ENCODE peak calls at places on chromosomes 3 and 15, in five cellular contexts. One of them, this sample, is unnamed.
A peak's percentile ranks its signal among the peaks of the same experiment; 100 is the strongest.

GRCh38 chr3:147793841-147794240 is 384.7 kb downstream of the ZIC1 start:
- DNase-seq in tibial nerve: no peak
- DNase-seq in IMR-90: no peak
- DNase-seq in cardiac fibroblast: no peak
- DNase-seq in MM.1S: no peak
- DNase-seq in this sample: no peak

GRCh38 chr3:110459021-110459420 is 612.6 kb upstream of the NECTIN3 start:
- DNase-seq in tibial nerve: no peak
- DNase-seq in IMR-90: no peak
- DNase-seq in cardiac fibroblast: peak; percentile 42
- DNase-seq in MM.1S: no peak
- DNase-seq in this sample: no peak

GRCh38 chr3:141401584-141402475 is 33.5 kb downstream of the ZBTB38 start:
- DNase-seq in tibial nerve: no peak
- DNase-seq in IMR-90: no peak
- DNase-seq in cardiac fibroblast: peak; percentile 61
- DNase-seq in MM.1S: peak; percentile 44
- DNase-seq in this sample: peak; percentile 41

GRCh38 chr3:62911531-62911930 is 36.3 kb upstream of the CADPS start:
- DNase-seq in tibial nerve: no peak
- DNase-seq in IMR-90: no peak
- DNase-seq in cardiac fibroblast: no peak
- DNase-seq in MM.1S: no peak
- DNase-seq in this sample: no peak

GRCh38 chr15:36356511-36356910 is 222.9 kb upstream of the CDIN1 start:
- DNase-seq in tibial nerve: no peak
- DNase-seq in IMR-90: peak; percentile 32
- DNase-seq in cardiac fibroblast: no peak
- DNase-seq in MM.1S: no peak
- DNase-seq in this sample: peak; percentile 84

GRCh38 chr3:156987946-156988345 is 161.8 kb downstream of the LEKR1 start:
- DNase-seq in tibial nerve: no peak
- DNase-seq in IMR-90: no peak
- DNase-seq in cardiac fibroblast: no peak
- DNase-seq in MM.1S: no peak
- DNase-seq in this sample: no peak

GRCh38 chr15:49145651-49146609 is 9.5 kb downstream of the COPS2 start:
- DNase-seq in tibial nerve: no peak
- DNase-seq in IMR-90: peak; percentile 73
- DNase-seq in cardiac fibroblast: peak; percentile 79
- DNase-seq in MM.1S: peak; percentile 53
- DNase-seq in this sample: peak; percentile 68

GRCh38 chr15:84832446-84833040 is 15.4 kb downstream of the ALPK3 start:
- DNase-seq in tibial nerve: no peak
- DNase-seq in IMR-90: no peak
- DNase-seq in cardiac fibroblast: no peak
- DNase-seq in MM.1S: no peak
- DNase-seq in this sample: no peak

GRCh38 chr15:85592148-85592547 is 202.6 kb downstream of the KLHL25 start:
- DNase-seq in tibial nerve: no peak
- DNase-seq in IMR-90: peak; percentile 86
- DNase-seq in cardiac fibroblast: peak; percentile 89
- DNase-seq in MM.1S: no peak
- DNase-seq in this sample: peak; percentile 80

GRCh38 chr3:25313286-25313685 is 114.8 kb upstream of the RARB start:
- DNase-seq in tibial nerve: no peak
- DNase-seq in IMR-90: no peak
- DNase-seq in cardiac fibroblast: no peak
- DNase-seq in MM.1S: no peak
- DNase-seq in this sample: no peak

GRCh38 chr15:88900309-88900981 is 5.1 kb upstream of the HAPLN3 start:
- DNase-seq in tibial nerve: no peak
- DNase-seq in IMR-90: peak; percentile 58
- DNase-seq in cardiac fibroblast: no peak
- DNase-seq in MM.1S: no peak
- DNase-seq in this sample: peak; percentile 53

GRCh38 chr3:55409802-55410201 is 77.3 kb downstream of the WNT5A start:
- DNase-seq in tibial nerve: no peak
- DNase-seq in IMR-90: peak; percentile 55
- DNase-seq in cardiac fibroblast: no peak
- DNase-seq in MM.1S: no peak
- DNase-seq in this sample: no peak

GRCh38 chr15:75928680-75929608 is 25.3 kb downstream of the FBXO22 start:
- DNase-seq in tibial nerve: no peak
- DNase-seq in IMR-90: peak; percentile 35
- DNase-seq in cardiac fibroblast: peak; percentile 52
- DNase-seq in MM.1S: peak; percentile 74
- DNase-seq in this sample: peak; percentile 29

GRCh38 chr15:85750319-85750806 is 44.4 kb downstream of the KLHL25 start:
- DNase-seq in tibial nerve: peak; percentile 40
- DNase-seq in IMR-90: peak; percentile 8
- DNase-seq in cardiac fibroblast: peak; percentile 89
- DNase-seq in MM.1S: no peak
- DNase-seq in this sample: peak; percentile 64

GRCh38 chr15:66927326-66928077 is 137.9 kb upstream of the SMAD3 start:
- DNase-seq in tibial nerve: no peak
- DNase-seq in IMR-90: peak; percentile 51
- DNase-seq in cardiac fibroblast: peak; percentile 89
- DNase-seq in MM.1S: no peak
- DNase-seq in this sample: peak; percentile 62

GRCh38 chr3:42652611-42653302 is 740 bp upstream of the ZBTB47 start:
- DNase-seq in tibial nerve: peak; percentile 37
- DNase-seq in IMR-90: peak; percentile 78
- DNase-seq in cardiac fibroblast: peak; percentile 74
- DNase-seq in MM.1S: no peak
- DNase-seq in this sample: peak; percentile 69

GRCh38 chr3:33834117-33834495 is 35.7 kb downstream of the PDCD6IP start:
- DNase-seq in tibial nerve: no peak
- DNase-seq in IMR-90: no peak
- DNase-seq in cardiac fibroblast: no peak
- DNase-seq in MM.1S: no peak
- DNase-seq in this sample: no peak

GRCh38 chr15:96345560-96346389 is 15.3 kb downstream of the NR2F2 start:
- DNase-seq in tibial nerve: peak; percentile 87
- DNase-seq in IMR-90: peak; percentile 83
- DNase-seq in cardiac fibroblast: peak; percentile 87
- DNase-seq in MM.1S: peak; percentile 58
- DNase-seq in this sample: peak; percentile 89

GRCh38 chr3:129651316-129652202 is 45.1 kb upstream of the PLXND1 start:
- DNase-seq in tibial nerve: no peak
- DNase-seq in IMR-90: peak; percentile 78
- DNase-seq in cardiac fibroblast: peak; percentile 75
- DNase-seq in MM.1S: no peak
- DNase-seq in this sample: peak; percentile 82

GRCh38 chr3:194572131-194572789 is 61.0 kb downstream of the TMEM44 start:
- DNase-seq in tibial nerve: peak; percentile 58
- DNase-seq in IMR-90: peak; percentile 97
- DNase-seq in cardiac fibroblast: peak; percentile 97
- DNase-seq in MM.1S: no peak
- DNase-seq in this sample: peak; percentile 97

GRCh38 chr15:69595009-69595825 is 142.6 kb downstream of the RPLP1 start:
- DNase-seq in tibial nerve: peak; percentile 49
- DNase-seq in IMR-90: no peak
- DNase-seq in cardiac fibroblast: no peak
- DNase-seq in MM.1S: no peak
- DNase-seq in this sample: no peak

GRCh38 chr3:147359177-147360062 is 46.9 kb downstream of the ZIC4 start:
- DNase-seq in tibial nerve: no peak
- DNase-seq in IMR-90: no peak
- DNase-seq in cardiac fibroblast: no peak
- DNase-seq in MM.1S: no peak
- DNase-seq in this sample: no peak

GRCh38 chr15:86493884-86494283 is 414.2 kb downstream of the AGBL1 start:
- DNase-seq in tibial nerve: no peak
- DNase-seq in IMR-90: no peak
- DNase-seq in cardiac fibroblast: no peak
- DNase-seq in MM.1S: no peak
- DNase-seq in this sample: no peak

GRCh38 chr3:27791956-27792355 is 69.8 kb upstream of the EOMES start:
- DNase-seq in tibial nerve: no peak
- DNase-seq in IMR-90: no peak
- DNase-seq in cardiac fibroblast: no peak
- DNase-seq in MM.1S: no peak
- DNase-seq in this sample: no peak

DNA sequence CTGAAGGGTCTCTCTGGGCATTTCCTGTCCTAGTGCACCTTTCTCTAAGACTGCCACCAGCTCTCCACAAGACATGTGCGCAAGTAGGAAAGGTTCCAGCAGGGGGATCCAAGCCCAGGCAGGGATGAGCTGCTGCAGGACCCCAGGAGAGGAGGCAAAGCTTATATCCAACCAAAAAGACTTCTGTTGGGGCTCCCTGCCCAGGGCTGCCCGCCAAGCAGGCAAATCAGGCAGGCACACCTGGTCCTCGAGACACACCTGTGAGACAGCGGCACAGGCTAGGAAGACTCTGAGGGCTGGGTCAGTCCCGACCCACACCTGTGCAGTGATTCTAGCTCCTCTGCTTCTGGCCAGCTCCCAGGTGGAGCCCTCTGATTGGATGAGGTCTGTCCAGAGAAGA is 80.6 kb downstream of the MYLK start:
- DNase-seq in tibial nerve: no peak
- DNase-seq in IMR-90: no peak
- DNase-seq in cardiac fibroblast: no peak
- DNase-seq in MM.1S: no peak
- DNase-seq in this sample: no peak
- TF ChIP-seq CTCF in tibial nerve: no peak
- TF ChIP-seq CTCF in IMR-90: no peak
- TF ChIP-seq CTCF in cardiac fibroblast: no peak
- TF ChIP-seq CTCF in MM.1S: no peak
- TF ChIP-seq CTCF in this sample: no peak

GRCh38 chr15:24683736-24684135 is 8.2 kb downstream of the NPAP1 start:
- DNase-seq in tibial nerve: no peak
- DNase-seq in IMR-90: no peak
- DNase-seq in cardiac fibroblast: no peak
- DNase-seq in MM.1S: no peak
- DNase-seq in this sample: no peak

GRCh38 chr15:24675332-24676144 is at the start of gene NPAP1:
- DNase-seq in tibial nerve: no peak
- DNase-seq in IMR-90: no peak
- DNase-seq in cardiac fibroblast: no peak
- DNase-seq in MM.1S: no peak
- DNase-seq in this sample: no peak

GRCh38 chr15:24676431-24676830 is 856 bp downstream of the NPAP1 start:
- DNase-seq in tibial nerve: no peak
- DNase-seq in IMR-90: no peak
- DNase-seq in cardiac fibroblast: no peak
- DNase-seq in MM.1S: no peak
- DNase-seq in this sample: no peak

GRCh38 chr15:24684313-24684712 is 8.7 kb downstream of the NPAP1 start:
- DNase-seq in tibial nerve: no peak
- DNase-seq in IMR-90: no peak
- DNase-seq in cardiac fibroblast: no peak
- DNase-seq in MM.1S: no peak
- DNase-seq in this sample: no peak

DNA sequence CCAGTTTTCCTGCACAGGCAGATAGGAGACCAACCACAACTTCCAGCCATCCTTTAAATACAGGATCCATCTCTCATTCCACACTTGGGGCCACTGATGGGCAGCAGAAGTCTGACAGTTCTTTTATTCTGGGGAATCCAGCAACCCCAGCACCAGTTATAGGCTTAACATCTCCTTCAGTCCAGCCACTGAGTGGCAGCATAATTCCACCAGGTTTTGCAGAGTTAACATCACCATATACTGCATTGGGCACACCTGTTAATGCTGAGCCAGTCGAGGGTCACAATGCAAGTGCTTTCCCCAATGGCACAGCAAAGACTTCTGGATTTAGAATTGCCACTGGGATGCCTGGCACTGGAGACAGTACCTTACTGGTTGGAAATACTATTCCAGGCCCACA is 2.9 kb downstream of the NPAP1 start:
- DNase-seq in tibial nerve: no peak
- DNase-seq in IMR-90: no peak
- DNase-seq in cardiac fibroblast: no peak
- DNase-seq in MM.1S: no peak
- DNase-seq in this sample: no peak
- TF ChIP-seq CTCF in tibial nerve: no peak
- TF ChIP-seq CTCF in IMR-90: no peak
- TF ChIP-seq CTCF in cardiac fibroblast: no peak
- TF ChIP-seq CTCF in MM.1S: no peak
- TF ChIP-seq CTCF in this sample: no peak

GRCh38 chr15:40763801-40764765 is at the start of gene GCHFR:
- DNase-seq in tibial nerve: peak; percentile 56
- DNase-seq in IMR-90: peak; percentile 47
- DNase-seq in cardiac fibroblast: peak; percentile 74
- DNase-seq in MM.1S: peak; percentile 71
- DNase-seq in this sample: peak; percentile 66
- TF ChIP-seq CTCF in tibial nerve: peak; percentile 49
- TF ChIP-seq CTCF in IMR-90: peak; percentile 32
- TF ChIP-seq CTCF in cardiac fibroblast: peak; percentile 14
- TF ChIP-seq CTCF in MM.1S: peak; percentile 27
- TF ChIP-seq CTCF in this sample: peak; percentile 32

DNA sequence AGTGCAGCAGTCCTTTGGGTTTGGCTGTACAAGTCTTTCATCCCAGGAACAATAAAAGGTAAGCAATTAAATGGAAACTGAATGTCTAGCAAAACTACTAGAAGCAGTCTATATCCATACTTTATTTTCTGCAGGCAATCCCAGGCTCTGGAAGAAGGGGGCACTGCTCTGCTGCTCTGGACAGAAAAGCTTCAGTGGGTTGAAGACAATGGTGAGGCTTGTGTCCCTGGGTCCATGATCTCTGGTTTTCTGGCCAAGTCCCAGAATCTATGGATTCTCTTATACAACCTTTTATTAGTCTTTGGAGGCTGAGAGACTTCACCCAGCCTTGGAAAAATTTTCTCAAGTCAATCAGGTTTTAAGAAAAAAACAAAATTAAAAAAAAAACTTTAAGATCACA is 35.6 kb downstream of the SCAP start:
- DNase-seq in tibial nerve: no peak
- DNase-seq in IMR-90: no peak
- DNase-seq in cardiac fibroblast: peak; percentile 33
- DNase-seq in MM.1S: no peak
- DNase-seq in this sample: peak; percentile 41
- TF ChIP-seq CTCF in tibial nerve: no peak
- TF ChIP-seq CTCF in IMR-90: peak; percentile 40
- TF ChIP-seq CTCF in cardiac fibroblast: peak; percentile 46
- TF ChIP-seq CTCF in MM.1S: no peak
- TF ChIP-seq CTCF in this sample: peak; percentile 70

DNA sequence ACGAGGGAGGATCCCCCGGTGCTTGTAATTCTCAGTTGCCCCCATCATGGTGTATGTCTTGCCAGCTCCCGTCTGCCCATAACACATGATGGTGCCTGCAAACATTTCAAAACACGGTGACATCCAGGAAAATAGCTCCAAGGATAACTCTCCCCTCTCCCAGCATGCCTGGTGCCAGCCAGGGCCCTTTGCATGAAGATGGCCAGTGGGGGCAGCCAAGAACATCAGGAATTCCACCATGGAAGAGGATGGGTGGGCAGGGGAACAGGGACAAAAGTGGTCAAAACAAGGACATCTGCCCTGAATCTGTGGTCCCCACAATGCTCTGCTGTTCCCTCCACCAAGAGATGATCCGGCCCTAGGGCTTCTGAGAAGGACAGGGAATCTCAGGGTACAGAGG is 9.0 kb downstream of the KIF9 start:
- DNase-seq in tibial nerve: no peak
- DNase-seq in IMR-90: no peak
- DNase-seq in cardiac fibroblast: no peak
- DNase-seq in MM.1S: no peak
- DNase-seq in this sample: no peak
- TF ChIP-seq CTCF in tibial nerve: no peak
- TF ChIP-seq CTCF in IMR-90: no peak
- TF ChIP-seq CTCF in cardiac fibroblast: no peak
- TF ChIP-seq CTCF in MM.1S: no peak
- TF ChIP-seq CTCF in this sample: no peak

This sample was measured in fibroblast of villous mesenchyme.